ENCODE peak calls at places on chromosomes 6 and 20, in eight cellular contexts. F is naive thymus-derived CD8-positive, alpha-beta T cell; J is uterus; P is occipital lobe; N is transverse colon; L is foreskin fibroblast; Z is posterior vena cava; C is choroid plexus epithelial cell. B is an unnamed sample.

GRCh38 chr6:42417641-42418112 is 34.0 kb downstream of the TRERF1 start:
- DNase-seq in F (peak), J (no peak), P (no peak), N (no peak), L (no peak), Z (no peak), C (no peak), B (no peak)

GRCh38 chr6:111712398-111712797 is 106.7 kb upstream of the TRAF3IP2 start:
- DNase-seq in F (no peak), J (no peak), P (no peak), N (no peak), L (peak), Z (no peak), C (peak), B (peak)

GRCh38 chr6:112163295-112164257 is 76.2 kb downstream of the FAM229B start:
- DNase-seq in F (peak), J (peak), P (peak), N (peak), L (no peak), Z (peak), C (peak), B (peak)

GRCh38 chr6:37569999-37570776 is 70.5 kb upstream of the CCDC167 start:
- DNase-seq in F (no peak), J (no peak), P (no peak), N (no peak), L (no peak), Z (no peak), C (no peak), B (no peak)

GRCh38 chr6:116624036-116624805 is 7.9 kb downstream of the RSPH4A start:
- DNase-seq in F (no peak), J (no peak), P (no peak), N (no peak), L (no peak), Z (no peak), C (no peak), B (no peak)

GRCh38 chr6:166955121-166955864 is 1.1 kb downstream of the RNASET2 start:
- DNase-seq in F (peak), J (no peak), P (no peak), N (peak), L (no peak), Z (peak), C (no peak), B (no peak)

GRCh38 chr20:64104667-64105451 is 2.5 kb downstream of the NPBWR2 start:
- DNase-seq in F (no peak), J (no peak), P (no peak), N (peak), L (no peak), Z (peak), C (no peak), B (no peak)

GRCh38 chr20:11454966-11455799 is 462.5 kb upstream of the BTBD3 start:
- DNase-seq in F (no peak), J (peak), P (no peak), N (peak), L (peak), Z (no peak), C (peak), B (no peak)

GRCh38 chr6:127406122-127406521 is 53.1 kb downstream of the KIAA0408 start:
- DNase-seq in F (no peak), J (no peak), P (no peak), N (no peak), L (no peak), Z (no peak), C (no peak), B (no peak)

GRCh38 chr20:884983-885952 is 30.9 kb downstream of the ANGPT4 start:
- DNase-seq in F (no peak), J (no peak), P (peak), N (no peak), L (peak), Z (peak), C (peak), B (peak)

GRCh38 chr6:134429861-134430380 is 112.0 kb upstream of the SGK1 start:
- DNase-seq in F (no peak), J (no peak), P (no peak), N (no peak), L (no peak), Z (no peak), C (no peak), B (no peak)

GRCh38 chr20:40494238-40494637 is 194.8 kb downstream of the MAFB start:
- DNase-seq in F (no peak), J (no peak), P (no peak), N (peak), L (no peak), Z (peak), C (no peak), B (no peak)

GRCh38 chr20:16011519-16011918 is 561.7 kb downstream of the KIF16B start:
- DNase-seq in F (no peak), J (no peak), P (no peak), N (no peak), L (no peak), Z (no peak), C (no peak), B (no peak)

GRCh38 chr6:90249044-90249443 is 47.6 kb downstream of the BACH2 start:
- DNase-seq in F (no peak), J (no peak), P (no peak), N (no peak), L (no peak), Z (no peak), C (no peak), B (no peak)

GRCh38 chr20:32091888-32092346 is 17.6 kb upstream of the TM9SF4 start:
- DNase-seq in F (peak), J (peak), P (peak), N (peak), L (peak), Z (peak), C (peak), B (peak)

GRCh38 chr6:4687989-4688947 is 87.9 kb upstream of the CDYL start:
- DNase-seq in F (no peak), J (no peak), P (no peak), N (no peak), L (peak), Z (no peak), C (peak), B (no peak)

GRCh38 chr20:58647814-58648501 is 3.1 kb upstream of the STX16 start:
- DNase-seq in F (no peak), J (peak), P (no peak), N (no peak), L (no peak), Z (no peak), C (peak), B (no peak)

GRCh38 chr20:19786311-19786710 is 28.3 kb downstream of the RIN2 start:
- DNase-seq in F (no peak), J (peak), P (no peak), N (peak), L (peak), Z (no peak), C (peak), B (no peak)

GRCh38 chr6:33837971-33838665 is 34.3 kb upstream of the MLN start:
- DNase-seq in F (no peak), J (peak), P (no peak), N (no peak), L (peak), Z (no peak), C (peak), B (peak)